ENCODE peak calls at places on chromosome 10, in six cellular contexts. One of them, this sample, is unnamed.
A peak's percentile ranks its signal among the peaks of the same experiment; 100 is the strongest.

GRCh38 chr10:29266641-29267040 is 22.2 kb upstream of the LYZL1 start:
- DNase-seq in stimulated activated CD4-positive, alpha-beta T cell treated with anti-CD3 and anti-CD28 coated beads, Interleukin-1b, Interleukin-23, amount 100 ng/mL, for 1 hour: no peak
- DNase-seq in Right ventricle myocardium inferior: no peak
- DNase-seq in CD8-positive, alpha-beta memory T cell: no peak
- DNase-seq in epithelial cell of esophagus: no peak
- DNase-seq in HTR-8/SVneo: no peak
- DNase-seq in this sample: no peak

GRCh38 chr10:43117031-43117776 is 21.0 kb upstream of the CSGALNACT2 start:
- DNase-seq in Right ventricle myocardium inferior: no peak
- DNase-seq in CD8-positive, alpha-beta memory T cell: peak; percentile 20
- DNase-seq in HTR-8/SVneo: no peak
- DNase-seq in epithelial cell of esophagus: no peak
- DNase-seq in stimulated activated CD4-positive, alpha-beta T cell treated with anti-CD3 and anti-CD28 coated beads, Interleukin-1b, Interleukin-23, amount 100 ng/mL, for 1 hour: no peak
- DNase-seq in this sample: no peak

GRCh38 chr10:49633327-49634045 is 19.6 kb downstream of the CHAT start:
- DNase-seq in epithelial cell of esophagus: no peak
- DNase-seq in Right ventricle myocardium inferior: no peak
- DNase-seq in HTR-8/SVneo: no peak
- DNase-seq in stimulated activated CD4-positive, alpha-beta T cell treated with anti-CD3 and anti-CD28 coated beads, Interleukin-1b, Interleukin-23, amount 100 ng/mL, for 1 hour: no peak
- DNase-seq in CD8-positive, alpha-beta memory T cell: no peak
- DNase-seq in this sample: no peak

GRCh38 chr10:33487014-33487776 is 152.7 kb upstream of the NRP1 start:
- DNase-seq in HTR-8/SVneo: peak; percentile 9
- DNase-seq in stimulated activated CD4-positive, alpha-beta T cell treated with anti-CD3 and anti-CD28 coated beads, Interleukin-1b, Interleukin-23, amount 100 ng/mL, for 1 hour: no peak
- DNase-seq in CD8-positive, alpha-beta memory T cell: no peak
- DNase-seq in Right ventricle myocardium inferior: no peak
- DNase-seq in epithelial cell of esophagus: no peak
- DNase-seq in this sample: no peak

GRCh38 chr10:31186225-31187010 is 132.6 kb upstream of the ZEB1 start:
- DNase-seq in Right ventricle myocardium inferior: no peak
- DNase-seq in epithelial cell of esophagus: no peak
- DNase-seq in stimulated activated CD4-positive, alpha-beta T cell treated with anti-CD3 and anti-CD28 coated beads, Interleukin-1b, Interleukin-23, amount 100 ng/mL, for 1 hour: no peak
- DNase-seq in HTR-8/SVneo: no peak
- DNase-seq in CD8-positive, alpha-beta memory T cell: no peak
- DNase-seq in this sample: no peak

GRCh38 chr10:44873156-44873555 is 38.0 kb upstream of the TMEM72 start:
- DNase-seq in stimulated activated CD4-positive, alpha-beta T cell treated with anti-CD3 and anti-CD28 coated beads, Interleukin-1b, Interleukin-23, amount 100 ng/mL, for 1 hour: no peak
- DNase-seq in CD8-positive, alpha-beta memory T cell: no peak
- DNase-seq in epithelial cell of esophagus: no peak
- DNase-seq in HTR-8/SVneo: no peak
- DNase-seq in Right ventricle myocardium inferior: no peak
- DNase-seq in this sample: no peak

GRCh38 chr10:31132681-31133239 is 101.1 kb upstream of the ZNF438 start:
- DNase-seq in Right ventricle myocardium inferior: no peak
- DNase-seq in epithelial cell of esophagus: no peak
- DNase-seq in CD8-positive, alpha-beta memory T cell: no peak
- DNase-seq in HTR-8/SVneo: no peak
- DNase-seq in stimulated activated CD4-positive, alpha-beta T cell treated with anti-CD3 and anti-CD28 coated beads, Interleukin-1b, Interleukin-23, amount 100 ng/mL, for 1 hour: no peak
- DNase-seq in this sample: no peak

GRCh38 chr10:85193796-85194195 is 865.4 kb downstream of the CCSER2 start:
- DNase-seq in HTR-8/SVneo: no peak
- DNase-seq in Right ventricle myocardium inferior: no peak
- DNase-seq in stimulated activated CD4-positive, alpha-beta T cell treated with anti-CD3 and anti-CD28 coated beads, Interleukin-1b, Interleukin-23, amount 100 ng/mL, for 1 hour: no peak
- DNase-seq in epithelial cell of esophagus: no peak
- DNase-seq in CD8-positive, alpha-beta memory T cell: no peak
- DNase-seq in this sample: no peak

GRCh38 chr10:115171392-115171960 is 78.3 kb downstream of the ATRNL1 start:
- DNase-seq in stimulated activated CD4-positive, alpha-beta T cell treated with anti-CD3 and anti-CD28 coated beads, Interleukin-1b, Interleukin-23, amount 100 ng/mL, for 1 hour: no peak
- DNase-seq in Right ventricle myocardium inferior: no peak
- DNase-seq in epithelial cell of esophagus: peak; percentile 7
- DNase-seq in HTR-8/SVneo: peak; percentile 9
- DNase-seq in CD8-positive, alpha-beta memory T cell: no peak
- DNase-seq in this sample: no peak

GRCh38 chr10:68330852-68331454 is 911 bp upstream of the HNRNPH3 start:
- DNase-seq in stimulated activated CD4-positive, alpha-beta T cell treated with anti-CD3 and anti-CD28 coated beads, Interleukin-1b, Interleukin-23, amount 100 ng/mL, for 1 hour: no peak
- DNase-seq in HTR-8/SVneo: no peak
- DNase-seq in epithelial cell of esophagus: peak; percentile 15
- DNase-seq in CD8-positive, alpha-beta memory T cell: no peak
- DNase-seq in Right ventricle myocardium inferior: no peak
- DNase-seq in this sample: no peak

This sample was measured in gastrocnemius medialis.